ENCODE peak calls at places on chromosomes 13 and 19, in eight cellular contexts. W is stimulated activated CD8-positive, alpha-beta memory T cell treated with anti-CD3 and anti-CD28 coated beads, Interleukin-15, amount 100 ng/mL, for 4 hours; J is ELF-1; B is ELR; G is WTC11; H is pons; N is fibroblast of villous mesenchyme; Z is AG09319. P is an unnamed sample.

GRCh38 chr13:34076319-34076718 is 258.4 kb downstream of the RFC3 start:
- DNase-seq in W (no peak), J (no peak), G (no peak), B (peak), H (no peak), Z (no peak), N (no peak), P (peak)

GRCh38 chr19:4367781-4368127 is 24.4 kb downstream of the MPND start:
- DNase-seq in Z (no peak), W (no peak), H (no peak), N (no peak), J (no peak), G (no peak), B (no peak), P (no peak)

GRCh38 chr19:47272448-47273312 is 2.0 kb upstream of the INAFM1 start:
- DNase-seq in B (peak), H (no peak), Z (no peak), W (no peak), G (no peak), N (peak), J (peak), P (no peak)

GRCh38 chr19:55777528-55777927 is 8.6 kb downstream of the RFPL4AL1 start:
- DNase-seq in B (no peak), W (no peak), Z (no peak), H (no peak), N (no peak), J (peak), G (peak), P (no peak)

GRCh38 chr19:2700660-2701360 is 1.7 kb downstream of the GNG7 start:
- DNase-seq in G (no peak), Z (no peak), B (no peak), H (no peak), W (no peak), N (no peak), J (no peak), P (no peak)

GRCh38 chr13:19088416-19088815 is 93.2 kb downstream of the TUBA3C start:
- DNase-seq in H (no peak), Z (no peak), N (no peak), G (no peak), W (no peak), B (no peak), J (no peak), P (no peak)

GRCh38 chr19:40623403-40624239 is 22.5 kb downstream of the LTBP4 start:
- DNase-seq in H (no peak), Z (no peak), N (no peak), W (no peak), G (peak), J (peak), B (peak), P (peak)

GRCh38 chr19:7832781-7833180 is 2.8 kb downstream of the EVI5L start:
- DNase-seq in N (no peak), B (peak), H (peak), W (no peak), J (no peak), G (no peak), Z (no peak), P (peak)

GRCh38 chr19:2342656-2343288 is 14.3 kb downstream of the SPPL2B start:
- DNase-seq in B (no peak), Z (no peak), H (no peak), W (no peak), G (no peak), N (no peak), J (no peak), P (no peak)

GRCh38 chr19:58356236-58356970 is 3.1 kb upstream of the A1BG start:
- DNase-seq in B (no peak), J (peak), W (no peak), N (peak), Z (no peak), G (peak), H (no peak), P (peak)

GRCh38 chr13:39463611-39464010 is 139.4 kb downstream of the LHFPL6 start:
- DNase-seq in W (no peak), N (no peak), J (no peak), G (no peak), B (no peak), H (no peak), Z (no peak), P (no peak)

GRCh38 chr19:22532388-22533310 is 101.5 kb upstream of the ZNF492 start:
- DNase-seq in N (no peak), B (no peak), H (peak), G (no peak), Z (no peak), J (no peak), W (no peak), P (no peak)

P was measured in amniotic epithelial cell.